ENCODE peak calls at places on chromosomes 7 and 10, in seven cellular contexts. L is HuH-7, Z is HCEC 1CT, I is EL, Y is osteocyte, T is nephron progenitor cell, G is T-helper 1 cell. A is an unnamed sample.

GRCh38 chr10:85612378-85612775 is 754.2 kb downstream of the GRID1 start:
- DNase-seq in L (no peak), Z (no peak), I (no peak), Y (peak; percentile 51), T (no peak), G (peak; percentile 26), A (no peak)

GRCh38 chr10:60572511-60573194 is 183.0 kb upstream of the ANK3 start:
- DNase-seq in L (peak; percentile 32), Z (no peak), I (peak; percentile 29), Y (no peak), T (peak; percentile 59), G (no peak), A (peak; percentile 95)

GRCh38 chr7:98240961-98241673 is 10.9 kb downstream of the TECPR1 start:
- DNase-seq in L (peak; percentile 97), Z (peak; percentile 31), I (peak; percentile 31), Y (no peak), T (peak; percentile 73), G (no peak), A (peak; percentile 60)

GRCh38 chr10:113891476-113891875 is 37.0 kb downstream of the NHLRC2 start:
- DNase-seq in L (no peak), Z (no peak), I (peak; percentile 14), Y (no peak), T (no peak), G (no peak), A (no peak)

GRCh38 chr10:69490876-69491275 is 39.6 kb downstream of the TSPAN15 start:
- DNase-seq in L (no peak), Z (no peak), I (no peak), Y (no peak), T (no peak), G (no peak), A (no peak)

GRCh38 chr10:133180192-133180914 is 20.3 kb downstream of the KNDC1 start:
- DNase-seq in L (no peak), Z (no peak), I (no peak), Y (no peak), T (no peak), G (no peak), A (no peak)

GRCh38 chr10:103145046-103145445 is 48.0 kb downstream of the NT5C2 start:
- DNase-seq in L (no peak), Z (peak; percentile 60), I (peak; percentile 59), Y (no peak), T (no peak), G (no peak), A (no peak)

GRCh38 chr10:97518601-97519043 is 19.9 kb downstream of the UBTD1 start:
- DNase-seq in L (no peak), Z (no peak), I (no peak), Y (no peak), T (no peak), G (no peak), A (no peak)

GRCh38 chr10:67818323-67818722 is 19.7 kb downstream of the DNAJC12 start:
- DNase-seq in L (no peak), Z (no peak), I (peak; percentile 45), Y (no peak), T (no peak), G (no peak), A (peak; percentile 100)

GRCh38 chr7:51430480-51431086 is 114.0 kb upstream of the COBL start:
- DNase-seq in L (peak; percentile 66), Z (peak; percentile 1), I (peak; percentile 28), Y (no peak), T (peak; percentile 71), G (no peak), A (peak; percentile 76)

GRCh38 chr10:86392723-86393094 is 26.1 kb upstream of the GRID1 start:
- DNase-seq in L (no peak), Z (no peak), I (no peak), Y (no peak), T (no peak), G (no peak), A (no peak)

GRCh38 chr7:111232249-111233084 is 141.5 kb downstream of the LRRN3 start:
- DNase-seq in L (no peak), Z (peak; percentile 83), I (peak; percentile 76), Y (no peak), T (no peak), G (no peak), A (peak; percentile 65)

GRCh38 chr7:149147730-149148653 is 739 bp downstream of the ZNF398 start:
- DNase-seq in L (peak; percentile 57), Z (peak; percentile 38), I (peak; percentile 56), Y (peak; percentile 86), T (peak; percentile 72), G (peak; percentile 66), A (peak; percentile 45)

GRCh38 chr10:91033536-91033935 is 112.6 kb upstream of the ANKRD1 start:
- DNase-seq in L (no peak), Z (no peak), I (no peak), Y (no peak), T (no peak), G (no peak), A (no peak)

GRCh38 chr7:112010994-112011393 is 195.2 kb downstream of the DOCK4 start:
- DNase-seq in L (no peak), Z (no peak), I (no peak), Y (no peak), T (no peak), G (no peak), A (no peak)

GRCh38 chr10:48667960-48668541 is 16.6 kb upstream of the WDFY4 start:
- DNase-seq in L (no peak), Z (no peak), I (no peak), Y (no peak), T (no peak), G (no peak), A (no peak)

GRCh38 chr7:30403477-30403876 is 75.1 kb downstream of the NOD1 start:
- DNase-seq in L (no peak), Z (no peak), I (no peak), Y (no peak), T (no peak), G (no peak), A (peak; percentile 92)

GRCh38 chr7:158868754-158869410 is 12.5 kb downstream of the DYNC2I1 start:
- DNase-seq in L (no peak), Z (no peak), I (no peak), Y (no peak), T (no peak), G (no peak), A (no peak)

GRCh38 chr10:94287331-94287730 is 75.4 kb downstream of the NOC3L start:
- DNase-seq in L (no peak), Z (no peak), I (peak; percentile 59), Y (no peak), T (no peak), G (no peak), A (no peak)

GRCh38 chr10:23824822-23825221 is 384.1 kb upstream of the KIAA1217 start:
- DNase-seq in L (no peak), Z (no peak), I (no peak), Y (no peak), T (no peak), G (no peak), A (no peak)

GRCh38 chr7:47303014-47303694 is 278.8 kb downstream of the TNS3 start:
- DNase-seq in L (no peak), Z (no peak), I (no peak), Y (no peak), T (no peak), G (no peak), A (no peak)

GRCh38 chr10:72083234-72084093 is 4.9 kb downstream of the SPOCK2 start:
- DNase-seq in L (no peak), Z (no peak), I (no peak), Y (no peak), T (no peak), G (no peak), A (no peak)

GRCh38 chr10:129760003-129760315 is 204.1 kb downstream of the EBF3 start:
- DNase-seq in L (no peak), Z (no peak), I (no peak), Y (peak; percentile 79), T (no peak), G (no peak), A (no peak)

GRCh38 chr10:124280916-124281315 is 137.8 kb downstream of the OAT start:
- DNase-seq in L (no peak), Z (no peak), I (no peak), Y (no peak), T (no peak), G (no peak), A (no peak)

GRCh38 chr7:139494835-139495568 is 11.5 kb upstream of the KLRG2 start:
- DNase-seq in L (no peak), Z (no peak), I (peak; percentile 6), Y (no peak), T (no peak), G (no peak), A (no peak)

A was measured in PC-3.